ENCODE peak calls at places on chromosomes 5 and 9, in eight cellular contexts. I is breast epithelium, X is fibroblast of the aortic adventitia, C is PC-9, K is spleen, S is heart right ventricle, R is OCI-LY7, M is NB4. L is an unnamed sample.
A peak's percentile ranks its signal among the peaks of the same experiment; 100 is the strongest.

GRCh38 chr5:83608122-83608521 is 112.5 kb downstream of the HAPLN1 start:
- DNase-seq in I (no peak), X (peak; percentile 46), C (peak; percentile 25), K (no peak), S (no peak), R (peak; percentile 23), M (peak; percentile 59), L (peak; percentile 48)

GRCh38 chr5:55623789-55624188 is 88.3 kb downstream of the SLC38A9 start:
- DNase-seq in I (no peak), X (no peak), C (no peak), K (no peak), S (no peak), R (no peak), M (no peak), L (no peak)

GRCh38 chr9:37752646-37753488 is 738 bp upstream of the TRMT10B start:
- DNase-seq in I (no peak), X (no peak), C (no peak), K (no peak), S (no peak), R (no peak), M (no peak), L (no peak)

GRCh38 chr5:2024986-2025721 is 142.4 kb upstream of the IRX4 start:
- DNase-seq in I (no peak), X (no peak), C (no peak), K (no peak), S (no peak), R (no peak), M (peak; percentile 18), L (no peak)

GRCh38 chr5:148998174-148998797 is 64.6 kb downstream of the SH3TC2 start:
- DNase-seq in I (peak; percentile 35), X (peak; percentile 81), C (peak; percentile 46), K (no peak), S (no peak), R (peak; percentile 65), M (peak; percentile 59), L (peak; percentile 48)

GRCh38 chr5:157602505-157602904 is 26.9 kb upstream of the ADAM19 start:
- DNase-seq in I (no peak), X (peak; percentile 10), C (no peak), K (no peak), S (no peak), R (peak; percentile 76), M (peak; percentile 12), L (peak; percentile 70)

GRCh38 chr9:92278117-92278516 is 15.4 kb downstream of the IARS1 start:
- DNase-seq in I (no peak), X (peak; percentile 54), C (no peak), K (no peak), S (no peak), R (no peak), M (no peak), L (no peak)

GRCh38 chr5:64594601-64595518 is 89.0 kb downstream of the RGS7BP start:
- DNase-seq in I (no peak), X (no peak), C (no peak), K (no peak), S (no peak), R (peak; percentile 4), M (peak; percentile 12), L (peak; percentile 13)

GRCh38 chr9:121107041-121107440 is 32.3 kb downstream of the CNTRL start:
- DNase-seq in I (no peak), X (peak; percentile 17), C (no peak), K (no peak), S (no peak), R (peak; percentile 26), M (peak; percentile 59), L (no peak)
- TF ChIP-seq CTCF in I (no peak), X (no peak), C (peak; percentile 25), K (peak; percentile 13), S (no peak), R (peak; percentile 41), M (peak; percentile 9), L (no peak)

GRCh38 chr9:23907343-23907742 is 81.3 kb upstream of the ELAVL2 start:
- DNase-seq in I (no peak), X (no peak), C (no peak), K (no peak), S (no peak), R (no peak), M (no peak), L (no peak)
- H3K4me3 ChIP-seq in I (no peak overlapping the region), X (no peak overlapping the region), C (no peak overlapping the region), K (no peak overlapping the region), S (no peak overlapping the region), R (no peak overlapping the region), M (no peak overlapping the region), L (no peak overlapping the region)

GRCh38 chr9:72843525-72844439 is 109.1 kb downstream of the ALDH1A1 start:
- DNase-seq in I (no peak), X (no peak), C (no peak), K (no peak), S (no peak), R (no peak), M (no peak), L (peak; percentile 12)
- TF ChIP-seq CTCF in I (no peak), X (no peak), C (peak; percentile 44), K (no peak), S (no peak), R (no peak), M (no peak), L (peak; percentile 14)

GRCh38 chr9:83061036-83061435 is 1.9 kb downstream of the RASEF start:
- DNase-seq in I (no peak), X (no peak), C (peak; percentile 19), K (no peak), S (no peak), R (no peak), M (no peak), L (no peak)
- H3K4me3 ChIP-seq in I (no peak overlapping the region), X (no peak overlapping the region), C (peak overlapping the region; percentile 67), K (no peak overlapping the region), S (no peak overlapping the region), R (no peak overlapping the region), M (no peak overlapping the region), L (no peak overlapping the region)

GRCh38 chr9:95947118-95947517 is 71.6 kb downstream of the ERCC6L2 start:
- DNase-seq in I (no peak), X (no peak), C (no peak), K (no peak), S (no peak), R (no peak), M (no peak), L (no peak)
- TF ChIP-seq CTCF in I (no peak), X (no peak), C (no peak), K (no peak), S (no peak), R (no peak), M (no peak), L (no peak)

GRCh38 chr9:16519001-16519400 is 351.5 kb downstream of the BNC2 start:
- DNase-seq in I (no peak), X (no peak), C (no peak), K (no peak), S (no peak), R (no peak), M (no peak), L (no peak)
- H3K4me3 ChIP-seq in I (no peak overlapping the region), X (no peak overlapping the region), C (no peak overlapping the region), K (no peak overlapping the region), S (no peak overlapping the region), R (no peak overlapping the region), M (no peak overlapping the region), L (no peak overlapping the region)